ENCODE peak calls at places on chromosomes 3 and 15, in nine cellular contexts. W, Z, I, J, M, D, K, Y and B are unnamed samples. For H3K4me1 and H3K27me3, the result is how much of the 10 kb centered on the place peaks cover.

GRCh38 chr3:79917561-79917960 is 149.8 kb upstream of the ROBO1 start:
- DNase-seq in D (no peak), Z (no peak), M (no peak), Y (no peak), K (no peak), I (no peak), W (no peak), J (no peak), B (no peak)

GRCh38 chr15:48077785-48078184 is 43.0 kb upstream of the SLC24A5 start:
- DNase-seq in D (no peak), Y (no peak), M (no peak), Z (no peak), J (no peak), W (no peak), K (no peak), I (no peak), B (no peak)

GRCh38 chr15:101035611-101036010 is 116.5 kb downstream of the LRRK1 start:
- DNase-seq in D (no peak), W (no peak), J (no peak), Y (no peak), Z (no peak), I (no peak), M (no peak), K (no peak), B (no peak)

GRCh38 chr3:137867611-137868010 is 103.5 kb downstream of the SOX14 start:
- DNase-seq in I (no peak), M (no peak), J (no peak), Z (no peak), D (no peak), K (no peak), Y (no peak), W (no peak), B (no peak)

GRCh38 chr15:99076555-99077308 is 28.1 kb upstream of the SYNM start:
- DNase-seq in W (peak), I (peak), Z (no peak), Y (peak), J (peak), M (no peak), K (peak), D (peak), B (peak)

GRCh38 chr15:81161215-81161673 is 27.2 kb downstream of the CFAP161 start:
- DNase-seq in J (no peak), K (no peak), I (no peak), Y (no peak), Z (no peak), M (no peak), W (no peak), D (no peak), B (no peak)

GRCh38 chr3:48564022-48564421 is 441 bp upstream of the UCN2 start:
- DNase-seq in I (peak), J (peak), Z (peak), W (peak), Y (peak), D (no peak), K (no peak), M (peak), B (no peak)

GRCh38 chr3:37218206-37218605 is 43.8 kb upstream of the LRRFIP2 start:
- DNase-seq in D (no peak), I (no peak), W (no peak), M (peak), K (no peak), Z (no peak), Y (no peak), J (no peak), B (no peak)

GRCh38 chr3:114649331-114649730 is 355.5 kb downstream of the TIGIT start:
- DNase-seq in Y (peak), D (no peak), Z (no peak), K (no peak), M (no peak), J (no peak), W (peak), I (no peak), B (no peak)

GRCh38 chr3:183328823-183329222 is 75.8 kb downstream of the B3GNT5 start:
- DNase-seq in D (no peak), I (no peak), Z (no peak), J (no peak), Y (peak), K (no peak), M (no peak), W (no peak), B (no peak)

GRCh38 chr3:42827023-42827422 is 17.8 kb downstream of the ACKR2 start:
- DNase-seq in K (no peak), I (no peak), J (no peak), M (no peak), Z (no peak), D (no peak), Y (peak), W (no peak), B (no peak)
- H3K4me3 ChIP-seq in K (no peak), I (no peak), J (no peak), M (no peak), Z (no peak), D (no peak), Y (peak), W (no peak), B (no peak)

DNA sequence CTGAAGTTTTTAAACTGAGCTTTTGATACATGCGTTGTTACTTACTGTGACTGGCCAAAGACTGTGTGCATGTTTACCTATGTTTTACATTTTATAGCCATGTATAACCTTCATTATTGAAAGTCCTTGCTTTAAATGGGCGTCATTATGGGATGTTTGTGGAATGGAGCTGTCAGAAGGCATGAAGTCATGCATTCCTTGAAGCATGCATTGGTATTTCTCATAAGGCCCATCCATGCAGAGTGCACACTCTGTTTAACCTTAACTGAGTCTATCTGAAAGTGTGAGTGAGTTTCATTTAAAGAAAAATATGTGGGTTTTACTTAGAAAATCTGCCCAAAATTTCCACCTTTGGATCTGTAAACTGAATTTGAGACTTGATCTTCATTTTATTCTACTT is 51.1 kb downstream of the PSMD6 start:
- DNase-seq in W (no peak), K (no peak), M (no peak), Z (no peak), J (no peak), I (no peak), D (no peak), Y (no peak), B (no peak)
- H3K4me1 ChIP-seq in W (half or more), K (under half), M (half or more), Z (half or more), J (under half), I (half or more), D (half or more), Y (under half), B (under half)

GRCh38 chr3:13075318-13075717 is 2.1 kb upstream of the IQSEC1 start:
- DNase-seq in Z (no peak), M (no peak), J (no peak), I (no peak), D (no peak), W (no peak), Y (no peak), K (no peak), B (no peak)
- H3K27me3 ChIP-seq in Z (under half), M (under half), J (under half), I (under half), D (half or more), W (half or more), Y (under half), K (under half), B (under half)

DNA sequence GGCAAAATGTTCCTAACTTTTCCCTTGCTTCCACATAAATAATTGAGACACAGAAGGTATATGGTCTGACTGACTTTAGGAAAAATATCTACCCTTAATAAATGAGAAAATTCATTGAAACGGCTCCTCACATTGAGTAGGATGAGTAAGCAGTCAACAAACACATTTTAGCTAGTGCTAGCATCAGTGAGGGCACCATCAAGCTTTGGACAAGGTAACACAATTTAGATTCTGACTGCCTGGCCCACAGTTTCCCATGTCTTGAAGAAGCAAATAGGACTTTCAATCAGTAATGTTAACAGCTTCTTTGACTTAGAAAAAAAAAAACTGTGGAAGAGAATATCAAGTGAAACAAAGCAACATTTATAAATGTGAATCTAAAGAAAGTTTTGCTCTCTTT is 70.1 kb upstream of the MBNL1 start:
- DNase-seq in Y (no peak), D (no peak), K (no peak), Z (peak), W (no peak), I (no peak), J (no peak), M (no peak), B (no peak)
- H3K4me3 ChIP-seq in Y (no peak), D (no peak), K (no peak), Z (peak), W (no peak), I (no peak), J (no peak), M (peak), B (no peak)

GRCh38 chr15:91896656-91897055 is 43.1 kb downstream of the SLCO3A1 start:
- DNase-seq in M (no peak), Z (no peak), W (no peak), J (no peak), Y (no peak), I (no peak), K (no peak), D (no peak), B (no peak)

GRCh38 chr15:91892417-91892816 is 38.9 kb downstream of the SLCO3A1 start:
- DNase-seq in W (no peak), D (no peak), M (no peak), Z (no peak), K (no peak), I (no peak), J (no peak), Y (no peak), B (no peak)

GRCh38 chr15:91897585-91898372 is 44.3 kb downstream of the SLCO3A1 start:
- DNase-seq in Y (no peak), J (no peak), I (no peak), Z (no peak), W (no peak), M (no peak), K (no peak), D (no peak), B (no peak)

GRCh38 chr15:91891788-91892187 is 38.3 kb downstream of the SLCO3A1 start:
- DNase-seq in K (no peak), Y (no peak), J (no peak), I (no peak), M (no peak), Z (no peak), D (no peak), W (no peak), B (no peak)

DNA sequence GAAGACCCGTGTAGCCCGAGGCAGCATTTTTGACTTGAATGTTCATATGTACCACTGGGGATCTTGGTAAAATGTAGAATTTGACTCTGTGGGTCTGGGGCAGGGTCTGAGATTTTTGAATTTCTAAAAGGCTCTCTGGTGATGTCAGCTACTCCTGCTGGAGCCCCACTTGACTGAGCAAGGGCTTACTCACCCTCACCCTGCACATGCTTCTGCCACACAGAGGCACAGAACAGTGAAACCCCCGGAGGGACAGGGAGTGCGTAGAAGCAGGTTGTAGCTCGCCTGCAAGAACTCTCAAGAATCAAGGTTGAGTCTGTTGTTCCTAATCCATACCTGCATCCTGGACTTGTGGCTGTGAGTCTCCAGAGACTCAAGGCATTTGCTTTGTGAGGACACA is 41.1 kb downstream of the SLCO3A1 start:
- DNase-seq in Y (no peak), W (no peak), Z (no peak), K (no peak), M (no peak), J (no peak), I (no peak), D (no peak), B (no peak)
- H3K4me1 ChIP-seq in Y (under half), W (under half), Z (under half), K (under half), M (under half), J (under half), I (under half), D (under half), B (under half)

DNA sequence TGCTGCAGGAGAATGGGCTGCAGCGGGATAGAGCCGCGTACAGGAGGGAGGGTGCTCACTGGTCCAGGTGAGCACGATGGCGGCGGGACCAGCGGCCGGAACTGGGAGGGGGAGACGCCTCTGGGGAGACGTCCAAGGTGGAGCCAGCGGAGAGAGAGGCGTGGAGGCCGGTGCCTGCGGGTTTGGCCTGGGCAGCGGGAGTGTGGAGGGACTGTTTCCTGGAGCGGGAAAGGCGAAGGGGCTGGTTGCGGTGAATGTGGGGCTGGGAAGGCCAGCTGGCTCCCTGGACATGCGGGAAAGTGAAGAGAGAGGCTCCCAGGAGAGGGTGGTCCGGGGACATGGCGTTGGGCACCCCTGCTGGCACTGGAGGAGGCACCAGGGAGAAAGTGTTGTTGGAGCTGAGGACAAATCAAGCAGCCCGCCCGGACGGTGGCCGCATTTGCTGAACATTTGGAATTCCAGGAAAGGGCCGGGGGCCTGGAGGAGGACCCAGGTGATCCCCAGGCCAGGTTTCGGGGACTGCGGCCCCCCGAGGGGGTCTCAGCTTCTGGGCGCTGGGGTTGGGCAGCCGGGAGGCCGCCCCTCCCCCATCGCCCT is 34.3 kb downstream of the DNAJB8 start:
- DNase-seq in W (no peak), M (no peak), D (peak), I (no peak), Y (peak), K (peak), Z (no peak), J (no peak), B (no peak)
- H3K27me3 ChIP-seq in W (under half), M (under half), D (half or more), I (under half), Y (under half), K (under half), Z (under half), J (under half), B (under half)

GRCh38 chr3:53171827-53172505 is 11.0 kb downstream of the PRKCD start:
- DNase-seq in Z (no peak), K (no peak), W (no peak), M (no peak), I (no peak), Y (no peak), D (no peak), J (no peak), B (no peak)
- H3K4me3 ChIP-seq in Z (no peak), K (no peak), W (no peak), M (no peak), I (no peak), Y (no peak), D (no peak), J (no peak), B (no peak)